ENCODE peak calls at places on chromosomes 6 and 20, in ten cellular contexts. S is IMR-90, P is tibial artery, C is upper lobe of right lung, D is choroid plexus epithelial cell, Q is bronchial epithelial cell, W is lower lobe of right lung, N is colonic mucosa, X is A673, O is SK-N-SH. Y is an unnamed sample.

GRCh38 chr20:278607-279571 is 11.7 kb downstream of the C20orf96 start:
- DNase-seq in O (no peak), Q (no peak), P (peak; percentile 66), S (no peak), C (no peak), D (peak; percentile 85), X (peak; percentile 71), N (no peak), W (no peak), Y (no peak)

GRCh38 chr6:169029861-169030260 is 223.8 kb downstream of the THBS2 start:
- DNase-seq in Q (no peak), O (peak; percentile 72), D (no peak), X (no peak), S (no peak), P (no peak), C (no peak), N (no peak), W (no peak), Y (no peak)

GRCh38 chr20:36866681-36867485 is 9.1 kb upstream of the TLDC2 start:
- DNase-seq in O (no peak), S (peak; percentile 64), Q (no peak), P (no peak), C (no peak), W (no peak), N (no peak), X (no peak), D (no peak), Y (no peak)

GRCh38 chr6:37354526-37355384 is 972 bp downstream of the RNF8 start:
- DNase-seq in P (no peak), D (peak; percentile 13), Q (no peak), N (peak; percentile 49), S (peak; percentile 17), W (peak; percentile 59), X (peak; percentile 14), C (peak; percentile 74), O (peak; percentile 80), Y (peak; percentile 31)

GRCh38 chr6:148635070-148635743 is 111.6 kb upstream of the UST start:
- DNase-seq in S (no peak), P (no peak), D (no peak), N (no peak), X (no peak), O (no peak), W (no peak), C (no peak), Q (peak; percentile 8), Y (no peak)

GRCh38 chr20:61253264-61253639 is 1.2 kb downstream of the CDH4 start:
- DNase-seq in P (no peak), S (peak; percentile 45), W (no peak), Q (no peak), N (no peak), X (peak; percentile 60), O (peak; percentile 69), C (no peak), D (peak; percentile 52), Y (peak; percentile 41)

GRCh38 chr6:168988801-168989200 is 264.8 kb downstream of the THBS2 start:
- DNase-seq in D (peak; percentile 78), O (no peak), S (peak; percentile 44), X (no peak), W (no peak), C (no peak), Q (no peak), P (no peak), N (no peak), Y (peak; percentile 42)

GRCh38 chr20:56217820-56218219 is 30.7 kb upstream of the MC3R start:
- DNase-seq in Q (no peak), X (peak; percentile 8), P (no peak), N (no peak), D (no peak), W (no peak), O (no peak), S (no peak), C (no peak), Y (no peak)

DNA sequence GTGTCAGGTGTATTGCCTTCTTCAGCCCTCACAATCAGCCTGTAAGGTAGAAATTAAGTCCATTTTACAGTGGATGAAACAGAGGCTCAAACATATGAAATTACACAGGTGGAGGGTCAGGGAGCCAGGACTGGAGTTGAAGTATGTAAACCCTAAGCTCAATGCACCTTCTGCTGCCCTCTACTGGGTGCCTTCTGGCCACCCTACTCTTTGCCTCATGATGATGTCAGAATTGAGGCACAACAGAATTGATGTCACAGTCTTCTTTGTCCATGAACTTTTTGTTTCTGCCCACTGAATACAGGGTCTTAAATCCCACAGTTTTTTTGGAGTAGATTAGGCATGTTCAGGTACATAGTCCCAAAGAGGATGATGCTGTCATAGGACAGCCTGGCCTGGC is 400.8 kb upstream of the CHD6 start:
- DNase-seq in P (no peak), D (no peak), X (peak; percentile 21), O (no peak), S (no peak), C (no peak), W (no peak), Q (no peak), N (no peak), Y (no peak)
- TF ChIP-seq CTCF in P (no peak), D (no peak), X (peak; percentile 48), O (no peak), S (no peak), C (no peak), W (no peak), Q (no peak), N (no peak), Y (no peak)

GRCh38 chr6:133952815-133953633 is at the start of gene TBPL1:
- DNase-seq in W (peak; percentile 95), C (peak; percentile 96), P (peak; percentile 98), D (peak; percentile 98), Q (peak; percentile 77), O (peak; percentile 95), N (peak; percentile 96), X (peak; percentile 98), S (peak; percentile 95), Y (peak; percentile 95)

GRCh38 chr6:133951227-133951626 is 1.8 kb upstream of the TBPL1 start:
- DNase-seq in P (no peak), S (no peak), Q (no peak), X (no peak), O (no peak), D (no peak), W (no peak), N (no peak), C (no peak), Y (no peak)

GRCh38 chr6:133955136-133955576 is 2.1 kb downstream of the TBPL1 start:
- DNase-seq in O (peak; percentile 28), D (no peak), Q (no peak), W (no peak), X (no peak), P (no peak), S (no peak), C (no peak), N (no peak), Y (no peak)

GRCh38 chr6:133953634-133954415 is 801 bp downstream of the TBPL1 start:
- DNase-seq in P (no peak), Q (no peak), W (no peak), D (no peak), N (peak; percentile 38), O (peak; percentile 22), X (no peak), C (no peak), S (no peak), Y (peak; percentile 5)

DNA sequence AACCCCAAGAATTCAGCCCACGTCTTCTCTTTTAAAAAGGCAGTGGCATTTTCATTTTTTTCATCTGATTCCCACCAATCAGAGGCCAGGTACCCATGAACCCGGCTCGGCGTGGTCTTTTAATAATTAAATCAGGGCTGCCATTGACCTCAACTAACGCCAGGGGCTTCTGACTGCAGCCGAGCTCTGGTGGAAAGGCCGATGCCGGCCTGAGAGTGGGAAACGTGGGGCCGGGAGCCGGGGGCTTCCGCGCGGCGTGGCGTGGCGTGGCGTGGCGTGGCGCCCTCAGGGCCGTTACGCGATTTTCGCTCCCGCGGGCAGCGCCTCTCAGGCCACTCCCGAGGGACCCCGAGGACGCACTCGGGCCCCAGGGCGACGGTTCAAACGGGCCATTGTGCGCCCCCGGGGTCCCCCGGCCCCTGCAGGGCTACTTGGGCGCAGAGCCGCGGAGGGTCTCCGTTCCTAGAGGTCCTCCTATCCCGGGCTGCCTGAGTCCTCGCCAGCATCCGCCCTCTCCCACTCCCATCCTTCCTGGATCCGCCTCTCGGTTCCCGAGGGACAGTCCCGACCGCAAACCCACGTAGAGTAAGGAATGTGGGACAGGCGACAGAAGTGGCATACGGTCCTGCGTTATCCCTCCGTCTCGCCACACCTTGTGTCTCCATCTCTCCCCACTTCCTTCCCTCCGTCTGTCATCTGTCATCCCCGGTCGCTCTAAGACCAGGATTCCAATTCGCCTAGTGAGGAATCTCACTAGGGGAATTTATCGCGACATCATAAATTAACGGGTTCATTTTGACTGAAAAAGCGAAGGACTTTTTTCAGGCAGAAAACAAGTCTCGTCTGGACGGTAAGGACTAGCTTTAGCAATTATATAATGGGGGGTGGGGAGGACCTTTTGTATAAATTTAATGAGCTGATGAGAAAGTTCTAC is 876 bp upstream of the TBPL1 start:
- DNase-seq in C (peak; percentile 76), D (peak; percentile 84), N (peak; percentile 58), Q (peak; percentile 75), P (peak; percentile 85), O (peak; percentile 78), W (peak; percentile 68), S (peak; percentile 80), X (peak; percentile 69), Y (peak; percentile 68)
- TF ChIP-seq CTCF in C (peak; percentile 51), D (peak; percentile 49), N (peak; percentile 16), Q (peak; percentile 30), P (peak; percentile 57), O (peak; percentile 48), W (peak; percentile 50), S (peak; percentile 44), X (no peak), Y (peak; percentile 33)

GRCh38 chr6:30719791-30720737 is at the start of gene TUBB:
- DNase-seq in O (peak; percentile 86), D (peak; percentile 99), N (peak; percentile 97), X (peak; percentile 99), W (peak; percentile 98), Q (peak; percentile 94), C (peak; percentile 98), P (peak; percentile 99), S (peak; percentile 97), Y (peak; percentile 99)

GRCh38 chr6:30721198-30722024 is 1.3 kb downstream of the TUBB start:
- DNase-seq in S (peak; percentile 87), Q (peak; percentile 61), W (peak; percentile 94), X (peak; percentile 94), O (peak; percentile 91), N (peak; percentile 91), P (peak; percentile 94), D (peak; percentile 93), C (peak; percentile 96), Y (peak; percentile 85)

GRCh38 chr6:30719356-30719755 is 796 bp upstream of the TUBB start:
- DNase-seq in X (no peak), C (no peak), Q (no peak), W (no peak), S (no peak), O (no peak), D (no peak), P (no peak), N (no peak), Y (no peak)

GRCh38 chr6:30722280-30723112 is 2.3 kb downstream of the TUBB start:
- DNase-seq in C (peak; percentile 90), S (peak; percentile 69), Q (peak; percentile 66), N (peak; percentile 89), W (peak; percentile 86), D (peak; percentile 79), O (peak; percentile 73), X (peak; percentile 91), P (peak; percentile 89), Y (peak; percentile 86)

GRCh38 chr6:30720738-30721197 is 616 bp downstream of the TUBB start:
- DNase-seq in Q (no peak), X (peak; percentile 87), D (peak; percentile 41), W (peak; percentile 86), N (peak; percentile 78), S (peak; percentile 32), C (peak; percentile 88), O (peak; percentile 67), P (peak; percentile 89), Y (peak; percentile 63)
- TF ChIP-seq CTCF in Q (no peak), X (no peak), D (no peak), W (no peak), N (no peak), S (no peak), C (no peak), O (no peak), P (no peak), Y (no peak)

GRCh38 chr20:25077610-25078169 is 4.3 kb downstream of the VSX1 start:
- DNase-seq in N (no peak), O (peak; percentile 65), Q (no peak), X (no peak), C (peak; percentile 86), W (peak; percentile 70), P (peak; percentile 78), S (peak; percentile 6), D (peak; percentile 53), Y (no peak)
- TF ChIP-seq CTCF in N (no peak), O (no peak), Q (no peak), X (no peak), C (no peak), W (no peak), P (no peak), S (no peak), D (peak; percentile 4), Y (no peak)

Y was measured in MCF 10A.